ENCODE peak calls at places on chromosomes 5 and 9, in seven cellular contexts. V is fibroblast of mammary gland, K is ureter, F is activated T-helper 1 cell treated with Interleukin-2 at 50 U/mL for 16 hours, Y is nephron progenitor cell, Z is psoas muscle, X is mesendoderm. A is an unnamed sample.

GRCh38 chr5:25970906-25971489 is 1067.4 kb downstream of the CDH9 start:
- DNase-seq in V (no peak), K (no peak), F (no peak), Y (no peak), Z (no peak), X (no peak), A (no peak)

GRCh38 chr5:181133610-181134231 is 2.8 kb upstream of the OR2V1 start:
- DNase-seq in V (peak; percentile 88), K (no peak), F (no peak), Y (no peak), Z (peak; percentile 76), X (no peak), A (no peak)

GRCh38 chr5:173317091-173317685 is 11.0 kb downstream of the STC2 start:
- DNase-seq in V (no peak), K (no peak), F (no peak), Y (no peak), Z (no peak), X (no peak), A (no peak)

GRCh38 chr5:178555771-178556211 is 34.4 kb downstream of the COL23A1 start:
- DNase-seq in V (no peak), K (no peak), F (no peak), Y (no peak), Z (no peak), X (peak; percentile 76), A (no peak)

GRCh38 chr9:132627594-132627993 is 42.2 kb downstream of the DDX31 start:
- DNase-seq in V (no peak), K (no peak), F (no peak), Y (no peak), Z (no peak), X (no peak), A (no peak)

GRCh38 chr9:114965565-114965964 is 35.2 kb upstream of the TNFSF8 start:
- DNase-seq in V (no peak), K (no peak), F (no peak), Y (no peak), Z (no peak), X (no peak), A (no peak)

GRCh38 chr9:123368481-123369153 is 12.6 kb downstream of the CRB2 start:
- DNase-seq in V (no peak), K (no peak), F (no peak), Y (no peak), Z (no peak), X (no peak), A (no peak)

GRCh38 chr9:37415011-37415719 is 7.3 kb upstream of the GRHPR start:
- DNase-seq in V (peak; percentile 71), K (peak; percentile 74), F (peak; percentile 46), Y (peak; percentile 81), Z (peak; percentile 56), X (peak; percentile 94), A (peak; percentile 93)

GRCh38 chr9:27247756-27248155 is 49.2 kb downstream of the EQTN start:
- DNase-seq in V (peak; percentile 56), K (peak; percentile 46), F (no peak), Y (peak; percentile 40), Z (no peak), X (peak; percentile 64), A (peak; percentile 75)

A was measured in left kidney.